ENCODE peak calls at places on chromosome 18, in eight cellular contexts. One of them, this sample, is unnamed.

GRCh38 chr18:79926715-79927596 is 24.5 kb downstream of the SLC66A2 start:
- DNase-seq in anterior cingulate cortex: no peak
- DNase-seq in stimulated activated CD8-positive, alpha-beta memory T cell treated with anti-CD3 and anti-CD28 coated beads, Interleukin-15, amount 100 ng/mL, for 48 hours: no peak
- DNase-seq in Calu3: no peak
- DNase-seq in GM04504: no peak
- DNase-seq in ACHN: no peak
- DNase-seq in SK-MEL-5: no peak
- DNase-seq in lung: no peak
- DNase-seq in this sample: no peak

GRCh38 chr18:79873449-79874110 is 75.8 kb downstream of the KCNG2 start:
- DNase-seq in anterior cingulate cortex: no peak
- DNase-seq in stimulated activated CD8-positive, alpha-beta memory T cell treated with anti-CD3 and anti-CD28 coated beads, Interleukin-15, amount 100 ng/mL, for 48 hours: no peak
- DNase-seq in Calu3: no peak
- DNase-seq in GM04504: no peak
- DNase-seq in ACHN: no peak
- DNase-seq in SK-MEL-5: no peak
- DNase-seq in lung: no peak
- DNase-seq in this sample: no peak

GRCh38 chr18:11963991-11964484 is 17.3 kb upstream of the IMPA2 start:
- DNase-seq in anterior cingulate cortex: no peak
- DNase-seq in stimulated activated CD8-positive, alpha-beta memory T cell treated with anti-CD3 and anti-CD28 coated beads, Interleukin-15, amount 100 ng/mL, for 48 hours: no peak
- DNase-seq in Calu3: no peak
- DNase-seq in GM04504: no peak
- DNase-seq in ACHN: no peak
- DNase-seq in SK-MEL-5: peak
- DNase-seq in lung: no peak
- DNase-seq in this sample: no peak

GRCh38 chr18:2515908-2516625 is 55.2 kb downstream of the METTL4 start:
- DNase-seq in anterior cingulate cortex: no peak
- DNase-seq in stimulated activated CD8-positive, alpha-beta memory T cell treated with anti-CD3 and anti-CD28 coated beads, Interleukin-15, amount 100 ng/mL, for 48 hours: no peak
- DNase-seq in Calu3: peak
- DNase-seq in GM04504: peak
- DNase-seq in ACHN: peak
- DNase-seq in SK-MEL-5: no peak
- DNase-seq in lung: no peak
- DNase-seq in this sample: no peak

GRCh38 chr18:10119991-10120390 is 206.2 kb downstream of the VAPA start:
- DNase-seq in anterior cingulate cortex: no peak
- DNase-seq in stimulated activated CD8-positive, alpha-beta memory T cell treated with anti-CD3 and anti-CD28 coated beads, Interleukin-15, amount 100 ng/mL, for 48 hours: no peak
- DNase-seq in Calu3: no peak
- DNase-seq in GM04504: no peak
- DNase-seq in ACHN: no peak
- DNase-seq in SK-MEL-5: no peak
- DNase-seq in lung: no peak
- DNase-seq in this sample: no peak

GRCh38 chr18:59546164-59546563 is 151.1 kb downstream of the CCBE1 start:
- DNase-seq in anterior cingulate cortex: no peak
- DNase-seq in stimulated activated CD8-positive, alpha-beta memory T cell treated with anti-CD3 and anti-CD28 coated beads, Interleukin-15, amount 100 ng/mL, for 48 hours: no peak
- DNase-seq in Calu3: peak
- DNase-seq in GM04504: no peak
- DNase-seq in ACHN: no peak
- DNase-seq in SK-MEL-5: peak
- DNase-seq in lung: no peak
- DNase-seq in this sample: no peak

GRCh38 chr18:23146861-23147469 is 11.7 kb downstream of the CABLES1 start:
- DNase-seq in anterior cingulate cortex: no peak
- DNase-seq in stimulated activated CD8-positive, alpha-beta memory T cell treated with anti-CD3 and anti-CD28 coated beads, Interleukin-15, amount 100 ng/mL, for 48 hours: no peak
- DNase-seq in Calu3: no peak
- DNase-seq in GM04504: no peak
- DNase-seq in ACHN: no peak
- DNase-seq in SK-MEL-5: peak
- DNase-seq in lung: no peak
- DNase-seq in this sample: no peak

GRCh38 chr18:37889963-37890362 is 324.4 kb upstream of the CELF4 start:
- DNase-seq in anterior cingulate cortex: no peak
- DNase-seq in stimulated activated CD8-positive, alpha-beta memory T cell treated with anti-CD3 and anti-CD28 coated beads, Interleukin-15, amount 100 ng/mL, for 48 hours: no peak
- DNase-seq in Calu3: no peak
- DNase-seq in GM04504: no peak
- DNase-seq in ACHN: no peak
- DNase-seq in SK-MEL-5: no peak
- DNase-seq in lung: no peak
- DNase-seq in this sample: no peak

GRCh38 chr18:70576281-70577022 is 287.6 kb downstream of the SOCS6 start:
- DNase-seq in anterior cingulate cortex: no peak
- DNase-seq in stimulated activated CD8-positive, alpha-beta memory T cell treated with anti-CD3 and anti-CD28 coated beads, Interleukin-15, amount 100 ng/mL, for 48 hours: no peak
- DNase-seq in Calu3: no peak
- DNase-seq in GM04504: no peak
- DNase-seq in ACHN: no peak
- DNase-seq in SK-MEL-5: no peak
- DNase-seq in lung: no peak
- DNase-seq in this sample: no peak

GRCh38 chr18:48929212-48929612 is 21.6 kb downstream of the SMAD7 start:
- DNase-seq in anterior cingulate cortex: no peak
- DNase-seq in stimulated activated CD8-positive, alpha-beta memory T cell treated with anti-CD3 and anti-CD28 coated beads, Interleukin-15, amount 100 ng/mL, for 48 hours: no peak
- DNase-seq in Calu3: no peak
- DNase-seq in GM04504: no peak
- DNase-seq in ACHN: no peak
- DNase-seq in SK-MEL-5: no peak
- DNase-seq in lung: no peak
- DNase-seq in this sample: no peak

GRCh38 chr18:76405761-76406356 is 89.2 kb downstream of the ZNF516 start:
- DNase-seq in anterior cingulate cortex: no peak
- DNase-seq in stimulated activated CD8-positive, alpha-beta memory T cell treated with anti-CD3 and anti-CD28 coated beads, Interleukin-15, amount 100 ng/mL, for 48 hours: peak
- DNase-seq in Calu3: peak
- DNase-seq in GM04504: no peak
- DNase-seq in ACHN: peak
- DNase-seq in SK-MEL-5: peak
- DNase-seq in lung: peak
- DNase-seq in this sample: no peak

GRCh38 chr18:58572181-58572580 is 56.7 kb downstream of the ALPK2 start:
- DNase-seq in anterior cingulate cortex: no peak
- DNase-seq in stimulated activated CD8-positive, alpha-beta memory T cell treated with anti-CD3 and anti-CD28 coated beads, Interleukin-15, amount 100 ng/mL, for 48 hours: no peak
- DNase-seq in Calu3: no peak
- DNase-seq in GM04504: peak
- DNase-seq in ACHN: no peak
- DNase-seq in SK-MEL-5: no peak
- DNase-seq in lung: no peak
- DNase-seq in this sample: no peak

GRCh38 chr18:24502621-24503020 is 42.2 kb downstream of the HRH4 start:
- DNase-seq in anterior cingulate cortex: no peak
- DNase-seq in stimulated activated CD8-positive, alpha-beta memory T cell treated with anti-CD3 and anti-CD28 coated beads, Interleukin-15, amount 100 ng/mL, for 48 hours: no peak
- DNase-seq in Calu3: peak
- DNase-seq in GM04504: no peak
- DNase-seq in ACHN: no peak
- DNase-seq in SK-MEL-5: no peak
- DNase-seq in lung: no peak
- DNase-seq in this sample: no peak

GRCh38 chr18:10745232-10745631 is 219.4 kb downstream of the NAPG start:
- DNase-seq in anterior cingulate cortex: no peak
- DNase-seq in stimulated activated CD8-positive, alpha-beta memory T cell treated with anti-CD3 and anti-CD28 coated beads, Interleukin-15, amount 100 ng/mL, for 48 hours: no peak
- DNase-seq in Calu3: no peak
- DNase-seq in GM04504: no peak
- DNase-seq in ACHN: no peak
- DNase-seq in SK-MEL-5: no peak
- DNase-seq in lung: no peak
- DNase-seq in this sample: no peak

GRCh38 chr18:58473071-58473470 is 155.8 kb downstream of the ALPK2 start:
- DNase-seq in anterior cingulate cortex: no peak
- DNase-seq in stimulated activated CD8-positive, alpha-beta memory T cell treated with anti-CD3 and anti-CD28 coated beads, Interleukin-15, amount 100 ng/mL, for 48 hours: no peak
- DNase-seq in Calu3: no peak
- DNase-seq in GM04504: no peak
- DNase-seq in ACHN: no peak
- DNase-seq in SK-MEL-5: no peak
- DNase-seq in lung: no peak
- DNase-seq in this sample: no peak

GRCh38 chr18:61637319-61637718 is 255.5 kb downstream of the RNF152 start:
- DNase-seq in anterior cingulate cortex: no peak
- DNase-seq in stimulated activated CD8-positive, alpha-beta memory T cell treated with anti-CD3 and anti-CD28 coated beads, Interleukin-15, amount 100 ng/mL, for 48 hours: no peak
- DNase-seq in Calu3: no peak
- DNase-seq in GM04504: no peak
- DNase-seq in ACHN: no peak
- DNase-seq in SK-MEL-5: no peak
- DNase-seq in lung: no peak
- DNase-seq in this sample: peak

GRCh38 chr18:6626457-6626856 is 103.1 kb upstream of the ARHGAP28 start:
- DNase-seq in anterior cingulate cortex: no peak
- DNase-seq in stimulated activated CD8-positive, alpha-beta memory T cell treated with anti-CD3 and anti-CD28 coated beads, Interleukin-15, amount 100 ng/mL, for 48 hours: no peak
- DNase-seq in Calu3: no peak
- DNase-seq in GM04504: no peak
- DNase-seq in ACHN: no peak
- DNase-seq in SK-MEL-5: no peak
- DNase-seq in lung: no peak
- DNase-seq in this sample: no peak

GRCh38 chr18:75034937-75035336 is 174.0 kb downstream of the PTGR3 start:
- DNase-seq in anterior cingulate cortex: no peak
- DNase-seq in stimulated activated CD8-positive, alpha-beta memory T cell treated with anti-CD3 and anti-CD28 coated beads, Interleukin-15, amount 100 ng/mL, for 48 hours: no peak
- DNase-seq in Calu3: no peak
- DNase-seq in GM04504: no peak
- DNase-seq in ACHN: no peak
- DNase-seq in SK-MEL-5: no peak
- DNase-seq in lung: no peak
- DNase-seq in this sample: no peak

GRCh38 chr18:35756506-35757117 is 175.1 kb downstream of the GALNT1 start:
- DNase-seq in anterior cingulate cortex: peak
- DNase-seq in stimulated activated CD8-positive, alpha-beta memory T cell treated with anti-CD3 and anti-CD28 coated beads, Interleukin-15, amount 100 ng/mL, for 48 hours: peak
- DNase-seq in Calu3: peak
- DNase-seq in GM04504: peak
- DNase-seq in ACHN: peak
- DNase-seq in SK-MEL-5: peak
- DNase-seq in lung: peak
- DNase-seq in this sample: peak

GRCh38 chr18:4232656-4233055 is 222.5 kb downstream of the DLGAP1 start:
- DNase-seq in anterior cingulate cortex: no peak
- DNase-seq in stimulated activated CD8-positive, alpha-beta memory T cell treated with anti-CD3 and anti-CD28 coated beads, Interleukin-15, amount 100 ng/mL, for 48 hours: no peak
- DNase-seq in Calu3: no peak
- DNase-seq in GM04504: no peak
- DNase-seq in ACHN: no peak
- DNase-seq in SK-MEL-5: no peak
- DNase-seq in lung: no peak
- DNase-seq in this sample: no peak

GRCh38 chr18:227374-227773 is 40.5 kb downstream of the THOC1 start:
- DNase-seq in anterior cingulate cortex: no peak
- DNase-seq in stimulated activated CD8-positive, alpha-beta memory T cell treated with anti-CD3 and anti-CD28 coated beads, Interleukin-15, amount 100 ng/mL, for 48 hours: no peak
- DNase-seq in Calu3: no peak
- DNase-seq in GM04504: no peak
- DNase-seq in ACHN: no peak
- DNase-seq in SK-MEL-5: no peak
- DNase-seq in lung: no peak
- DNase-seq in this sample: no peak

GRCh38 chr18:77001041-77001440 is 131.5 kb downstream of the MBP start:
- DNase-seq in anterior cingulate cortex: no peak
- DNase-seq in stimulated activated CD8-positive, alpha-beta memory T cell treated with anti-CD3 and anti-CD28 coated beads, Interleukin-15, amount 100 ng/mL, for 48 hours: no peak
- DNase-seq in Calu3: no peak
- DNase-seq in GM04504: no peak
- DNase-seq in ACHN: no peak
- DNase-seq in SK-MEL-5: no peak
- DNase-seq in lung: no peak
- DNase-seq in this sample: no peak

GRCh38 chr18:73244411-73244810 is 376.6 kb upstream of the NETO1 start:
- DNase-seq in anterior cingulate cortex: no peak
- DNase-seq in stimulated activated CD8-positive, alpha-beta memory T cell treated with anti-CD3 and anti-CD28 coated beads, Interleukin-15, amount 100 ng/mL, for 48 hours: no peak
- DNase-seq in Calu3: no peak
- DNase-seq in GM04504: no peak
- DNase-seq in ACHN: no peak
- DNase-seq in SK-MEL-5: no peak
- DNase-seq in lung: no peak
- DNase-seq in this sample: no peak

GRCh38 chr18:53757346-53757745 is 467.1 kb downstream of the MBD2 start:
- DNase-seq in anterior cingulate cortex: no peak
- DNase-seq in stimulated activated CD8-positive, alpha-beta memory T cell treated with anti-CD3 and anti-CD28 coated beads, Interleukin-15, amount 100 ng/mL, for 48 hours: no peak
- DNase-seq in Calu3: no peak
- DNase-seq in GM04504: no peak
- DNase-seq in ACHN: no peak
- DNase-seq in SK-MEL-5: no peak
- DNase-seq in lung: no peak
- DNase-seq in this sample: no peak

GRCh38 chr18:6624729-6625308 is 104.7 kb upstream of the ARHGAP28 start:
- DNase-seq in anterior cingulate cortex: no peak
- DNase-seq in stimulated activated CD8-positive, alpha-beta memory T cell treated with anti-CD3 and anti-CD28 coated beads, Interleukin-15, amount 100 ng/mL, for 48 hours: no peak
- DNase-seq in Calu3: no peak
- DNase-seq in GM04504: no peak
- DNase-seq in ACHN: no peak
- DNase-seq in SK-MEL-5: no peak
- DNase-seq in lung: no peak
- DNase-seq in this sample: no peak

GRCh38 chr18:34965108-34965507 is 76.1 kb upstream of the MAPRE2 start:
- DNase-seq in anterior cingulate cortex: no peak
- DNase-seq in stimulated activated CD8-positive, alpha-beta memory T cell treated with anti-CD3 and anti-CD28 coated beads, Interleukin-15, amount 100 ng/mL, for 48 hours: no peak
- DNase-seq in Calu3: no peak
- DNase-seq in GM04504: no peak
- DNase-seq in ACHN: no peak
- DNase-seq in SK-MEL-5: peak
- DNase-seq in lung: no peak
- DNase-seq in this sample: no peak

GRCh38 chr18:78510636-78511035 is 469.0 kb upstream of the SALL3 start:
- DNase-seq in anterior cingulate cortex: no peak
- DNase-seq in stimulated activated CD8-positive, alpha-beta memory T cell treated with anti-CD3 and anti-CD28 coated beads, Interleukin-15, amount 100 ng/mL, for 48 hours: no peak
- DNase-seq in Calu3: no peak
- DNase-seq in GM04504: no peak
- DNase-seq in ACHN: no peak
- DNase-seq in SK-MEL-5: no peak
- DNase-seq in lung: no peak
- DNase-seq in this sample: no peak

GRCh38 chr18:12324991-12325725 is 17.1 kb downstream of the TUBB6 start:
- DNase-seq in anterior cingulate cortex: no peak
- DNase-seq in stimulated activated CD8-positive, alpha-beta memory T cell treated with anti-CD3 and anti-CD28 coated beads, Interleukin-15, amount 100 ng/mL, for 48 hours: no peak
- DNase-seq in Calu3: no peak
- DNase-seq in GM04504: no peak
- DNase-seq in ACHN: no peak
- DNase-seq in SK-MEL-5: no peak
- DNase-seq in lung: no peak
- DNase-seq in this sample: no peak

GRCh38 chr18:50096766-50097435 is 98.0 kb downstream of the MYO5B start:
- DNase-seq in anterior cingulate cortex: no peak
- DNase-seq in stimulated activated CD8-positive, alpha-beta memory T cell treated with anti-CD3 and anti-CD28 coated beads, Interleukin-15, amount 100 ng/mL, for 48 hours: no peak
- DNase-seq in Calu3: peak
- DNase-seq in GM04504: no peak
- DNase-seq in ACHN: no peak
- DNase-seq in SK-MEL-5: no peak
- DNase-seq in lung: no peak
- DNase-seq in this sample: no peak